ENCODE peak calls at places on chromosomes 16 and 17, in nine cellular contexts. C is neural progenitor cell; W is uterus; X is activated T-cell treated with anti-CD3 and anti-CD28 coated beads, Interleukin-2, amount 50 U/mL, for 48 hours; I is stimulated activated CD4-positive, alpha-beta T cell treated with anti-CD3 and anti-CD28 coated beads, Interleukin-1b, Interleukin-23, amount 100 ng/mL, for 48 hours; S is AG04450; E is endothelial cell; A is stomach; Z is AG09319. U is an unnamed sample.

GRCh38 chr17:48605991-48606891 is 1.5 kb upstream of the HOXB6 start:
- DNase-seq in W (no peak), S (no peak), E (no peak), C (peak; percentile 48), X (no peak), Z (no peak), A (no peak), I (no peak), U (no peak)

GRCh38 chr17:13601776-13602551 is at the start of gene HS3ST3A1:
- DNase-seq in A (no peak), Z (peak; percentile 82), S (peak; percentile 65), W (peak; percentile 37), E (peak; percentile 63), I (no peak), C (peak; percentile 92), X (peak; percentile 37), U (no peak)

GRCh38 chr16:70252355-70252988 is 732 bp upstream of the EXOSC6 start:
- DNase-seq in Z (no peak), E (peak; percentile 58), C (peak; percentile 63), S (no peak), A (no peak), I (peak; percentile 31), X (peak; percentile 54), W (no peak), U (peak; percentile 47)

GRCh38 chr16:52555572-52555971 is 8.6 kb upstream of the TOX3 start:
- DNase-seq in E (no peak), W (no peak), S (no peak), I (no peak), A (no peak), X (no peak), Z (no peak), C (no peak), U (no peak)

GRCh38 chr17:50638572-50638850 is 3.8 kb downstream of the ABCC3 start:
- DNase-seq in E (no peak), I (no peak), A (no peak), W (no peak), C (no peak), X (no peak), S (no peak), Z (no peak), U (no peak)

GRCh38 chr17:61583242-61583641 is 7.8 kb downstream of the NACA2 start:
- DNase-seq in W (no peak), C (no peak), I (no peak), S (peak; percentile 27), E (no peak), A (no peak), X (no peak), Z (no peak), U (no peak)

GRCh38 chr17:51372345-51373004 is 112.1 kb downstream of the UTP18 start:
- DNase-seq in E (peak; percentile 19), W (no peak), S (no peak), I (no peak), X (no peak), A (no peak), C (peak; percentile 19), Z (no peak), U (no peak)

GRCh38 chr17:35448214-35448898 is at the start of gene SLFN13:
- DNase-seq in S (no peak), X (peak; percentile 96), C (peak; percentile 56), I (peak; percentile 95), A (peak; percentile 87), E (peak; percentile 77), W (peak; percentile 54), Z (no peak), U (peak; percentile 84)

GRCh38 chr17:56291226-56291805 is 138.0 kb downstream of the ANKFN1 start:
- DNase-seq in W (no peak), E (no peak), C (no peak), X (no peak), Z (no peak), A (no peak), I (no peak), S (no peak), U (no peak)

GRCh38 chr17:81440511-81441244 is 45.4 kb downstream of the BAHCC1 start:
- DNase-seq in C (peak; percentile 80), Z (no peak), W (no peak), X (peak; percentile 53), S (no peak), I (no peak), A (no peak), E (peak; percentile 85), U (no peak)